ENCODE peak calls at places on chromosome 3, in five cellular contexts. F is heart left ventricle, U is body of pancreas, W is WERI-Rb-1, J is fibroblast of lung. D is an unnamed sample.

GRCh38 chr3:14289590-14290453 is 111.2 kb downstream of the LSM3 start:
- DNase-seq in F (no peak), U (no peak), W (no peak), J (peak; percentile 88), D (peak; percentile 96)

GRCh38 chr3:81279481-81280273 is 481.8 kb downstream of the GBE1 start:
- DNase-seq in F (no peak), U (no peak), W (no peak), J (no peak), D (no peak)

GRCh38 chr3:32733631-32734229 is 48.7 kb downstream of the CNOT10 start:
- DNase-seq in F (no peak), U (no peak), W (no peak), J (peak; percentile 70), D (peak; percentile 4)

GRCh38 chr3:101936419-101937331 is 87.4 kb downstream of the NFKBIZ start:
- DNase-seq in F (no peak), U (no peak), W (no peak), J (peak; percentile 95), D (peak; percentile 63)

GRCh38 chr3:110542552-110543164 is 529.0 kb upstream of the NECTIN3 start:
- DNase-seq in F (no peak), U (no peak), W (no peak), J (peak; percentile 30), D (no peak)

GRCh38 chr3:195897081-195897852 is 11.1 kb downstream of the TNK2 start:
- DNase-seq in F (no peak), U (no peak), W (no peak), J (peak; percentile 51), D (no peak)

GRCh38 chr3:179907784-179908482 is 128.8 kb downstream of the PEX5L start:
- DNase-seq in F (no peak), U (peak; percentile 63), W (no peak), J (no peak), D (no peak)

GRCh38 chr3:50341996-50342732 is 1.5 kb upstream of the RASSF1 start:
- DNase-seq in F (no peak), U (no peak), W (no peak), J (no peak), D (no peak)

GRCh38 chr3:45066109-45066801 is 40.2 kb downstream of the CLEC3B start:
- DNase-seq in F (no peak), U (no peak), W (no peak), J (no peak), D (no peak)

GRCh38 chr3:69442771-69443197 is 56.9 kb upstream of the FRMD4B start:
- DNase-seq in F (no peak), U (no peak), W (no peak), J (no peak), D (no peak)

GRCh38 chr3:102741105-102741504 is 306.3 kb downstream of the ZPLD1 start:
- DNase-seq in F (no peak), U (no peak), W (peak; percentile 30), J (no peak), D (no peak)

GRCh38 chr3:194344012-194344411 is 7.1 kb downstream of the CPN2 start:
- DNase-seq in F (peak; percentile 75), U (peak; percentile 86), W (peak; percentile 47), J (peak; percentile 63), D (no peak)

GRCh38 chr3:46725663-46726314 is 8.1 kb upstream of the PRSS50 start:
- DNase-seq in F (no peak), U (no peak), W (no peak), J (no peak), D (no peak)

GRCh38 chr3:11544413-11545181 is 99.1 kb downstream of the VGLL4 start:
- DNase-seq in F (no peak), U (no peak), W (peak; percentile 79), J (peak; percentile 62), D (no peak)

GRCh38 chr3:147298511-147298982 is 107.8 kb downstream of the ZIC4 start:
- DNase-seq in F (no peak), U (no peak), W (no peak), J (peak; percentile 99), D (peak; percentile 96)

GRCh38 chr3:126548556-126549466 is 9.9 kb downstream of the C3orf22 start:
- DNase-seq in F (peak; percentile 8), U (no peak), W (peak; percentile 4), J (no peak), D (no peak)

GRCh38 chr3:57983734-57984518 is 24.3 kb upstream of the FLNB start:
- DNase-seq in F (peak; percentile 66), U (peak; percentile 24), W (peak; percentile 26), J (peak; percentile 90), D (peak; percentile 76)

GRCh38 chr3:172126741-172127140 is 87.4 kb downstream of the FNDC3B start:
- DNase-seq in F (no peak), U (no peak), W (no peak), J (no peak), D (no peak)

DNA sequence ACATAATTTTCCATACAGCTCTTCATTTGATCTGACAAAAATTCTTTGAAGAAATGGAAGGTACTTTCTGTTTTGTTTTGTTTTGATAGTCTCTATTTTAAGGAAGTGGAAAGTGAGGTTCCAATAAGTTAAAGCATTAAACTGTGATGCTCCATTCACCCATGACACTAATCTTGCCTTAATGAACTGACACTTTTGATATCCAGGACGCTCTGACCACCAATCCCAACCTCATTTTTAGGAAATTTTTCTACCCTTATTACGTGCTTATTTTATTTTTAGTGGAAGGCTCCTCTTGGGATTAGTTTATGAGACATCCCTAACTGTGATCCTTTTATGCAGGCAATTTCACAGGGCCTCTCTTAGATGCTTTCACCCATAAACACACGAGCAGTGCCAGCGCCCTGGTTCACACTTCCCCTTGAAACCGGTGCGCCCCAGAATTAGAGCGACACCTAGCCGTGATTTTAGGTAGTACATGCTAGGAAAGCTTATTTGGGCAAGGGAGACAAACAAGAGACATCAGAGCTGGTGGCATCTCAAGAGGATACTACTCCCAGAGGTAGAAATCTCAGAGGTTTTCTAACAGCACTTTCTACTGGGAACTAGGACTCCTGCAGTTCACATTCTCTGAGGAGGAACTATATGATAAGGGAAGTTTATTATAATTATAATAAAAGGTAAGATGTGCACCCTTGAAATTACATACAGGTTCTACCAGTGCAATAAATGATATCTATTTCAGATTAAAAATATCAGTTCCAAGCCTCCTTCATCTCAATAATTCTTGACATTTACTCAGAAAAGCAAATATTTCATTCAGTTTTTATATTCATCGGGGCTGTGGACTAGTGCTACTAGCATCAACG is 173.9 kb downstream of the SLC9A9 start:
- DNase-seq in F (peak; percentile 66), U (peak; percentile 64), W (peak; percentile 73), J (peak; percentile 78), D (peak; percentile 35)
- TF ChIP-seq CTCF in F (peak; percentile 86), U (peak; percentile 80), W (peak; percentile 74), J (peak; percentile 97), D (peak; percentile 87)

GRCh38 chr3:190320594-190321362 is 1.5 kb downstream of the CLDN1 start:
- DNase-seq in F (no peak), U (no peak), W (no peak), J (no peak), D (no peak)

GRCh38 chr3:190323241-190323617 is 983 bp upstream of the CLDN1 start:
- DNase-seq in F (no peak), U (peak; percentile 24), W (no peak), J (no peak), D (no peak)

GRCh38 chr3:190322604-190323240 is 476 bp upstream of the CLDN1 start:
- DNase-seq in F (no peak), U (peak; percentile 10), W (no peak), J (peak; percentile 42), D (no peak)

GRCh38 chr3:190319660-190320059 is 2.6 kb downstream of the CLDN1 start:
- DNase-seq in F (no peak), U (peak; percentile 47), W (no peak), J (no peak), D (no peak)

GRCh38 chr3:190321789-190322603 is at the start of gene CLDN1:
- DNase-seq in F (peak; percentile 79), U (peak; percentile 92), W (peak; percentile 59), J (peak; percentile 70), D (no peak)
- H3K4me3 ChIP-seq in F (peak within 1 kb of the TSS; percentile 72), U (peak within 1 kb of the TSS; percentile 41), W (peak within 1 kb of the TSS; percentile 50), J (peak within 1 kb of the TSS; percentile 60), D (peak within 1 kb of the TSS; percentile 49)

GRCh38 chr3:24088782-24089181 is 143.7 kb downstream of the NR1D2 start:
- DNase-seq in F (no peak), U (no peak), W (peak; percentile 20), J (peak; percentile 60), D (no peak)
- TF ChIP-seq CTCF in F (no peak), U (no peak), W (peak; percentile 64), J (peak; percentile 44), D (peak; percentile 50)

GRCh38 chr3:48595526-48596121 is 495 bp upstream of the COL7A1 start:
- DNase-seq in F (no peak), U (peak; percentile 26), W (no peak), J (peak; percentile 84), D (peak; percentile 93)
- H3K4me3 ChIP-seq in F (peak overlapping the region; percentile 52), U (no peak overlapping the region), W (no peak overlapping the region), J (no peak overlapping the region), D (peak overlapping the region; percentile 56)

DNA sequence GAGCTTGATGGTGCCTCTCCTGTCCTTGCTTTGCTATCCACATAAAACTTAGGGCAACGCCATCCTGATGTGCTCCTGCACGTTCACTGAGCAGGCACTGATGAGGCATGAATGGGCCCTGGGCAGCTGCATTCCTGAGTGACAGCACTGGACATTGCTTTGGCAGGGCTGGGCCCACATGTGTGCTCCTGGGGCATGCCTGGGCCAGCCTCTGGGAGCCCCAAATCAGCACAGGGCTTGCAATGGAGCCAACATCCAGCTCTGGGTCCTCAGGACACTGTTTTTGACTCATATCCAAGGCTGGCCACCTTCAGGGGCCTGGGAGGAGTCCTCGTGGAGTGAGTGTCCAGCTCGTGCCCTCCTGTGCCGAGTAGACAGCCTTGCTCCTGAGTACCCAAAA is 5.9 kb upstream of the TKT start:
- DNase-seq in F (no peak), U (no peak), W (no peak), J (no peak), D (no peak)
- TF ChIP-seq CTCF in F (no peak), U (no peak), W (no peak), J (no peak), D (no peak)

GRCh38 chr3:116254535-116254934 is 190.8 kb downstream of the LSAMP start:
- DNase-seq in F (no peak), U (no peak), W (no peak), J (peak; percentile 73), D (no peak)

GRCh38 chr3:116253511-116253910 is 191.8 kb downstream of the LSAMP start:
- DNase-seq in F (no peak), U (no peak), W (no peak), J (no peak), D (no peak)

GRCh38 chr3:116259984-116260383 is 185.3 kb downstream of the LSAMP start:
- DNase-seq in F (no peak), U (no peak), W (no peak), J (no peak), D (no peak)

GRCh38 chr3:116260491-116260890 is 184.8 kb downstream of the LSAMP start:
- DNase-seq in F (no peak), U (no peak), W (peak; percentile 48), J (no peak), D (no peak)

DNA sequence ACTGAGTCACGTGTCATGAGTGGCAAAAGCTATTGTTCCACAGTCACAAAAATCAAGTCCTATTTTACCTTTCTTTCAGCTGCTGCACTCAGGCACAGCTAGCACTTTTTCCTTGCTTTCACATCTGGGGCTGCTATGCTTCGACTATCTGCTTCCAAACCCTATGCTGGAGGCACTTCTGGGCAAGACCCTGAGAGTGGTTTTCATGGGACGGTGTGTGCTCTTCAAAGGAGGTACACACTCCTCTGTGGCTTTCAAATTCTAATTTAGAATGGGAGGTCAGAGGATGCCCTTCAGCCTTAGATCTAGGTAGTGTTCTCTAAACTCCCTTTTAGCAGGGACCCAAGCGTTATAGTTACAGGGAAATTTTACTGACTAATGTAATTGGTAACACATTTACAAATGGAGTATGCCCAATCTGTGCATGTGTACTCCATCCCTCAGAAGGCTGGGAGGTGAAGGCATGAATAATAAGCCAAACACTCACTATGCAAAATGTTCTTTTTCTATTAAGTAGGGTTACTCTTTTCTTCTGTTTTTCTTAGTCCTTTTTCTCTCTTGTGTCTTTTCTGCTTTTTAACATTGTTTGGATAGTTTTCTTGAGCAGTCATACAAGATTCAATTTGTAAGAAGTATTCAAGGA is 188.3 kb downstream of the LSAMP start:
- DNase-seq in F (no peak), U (no peak), W (no peak), J (no peak), D (peak; percentile 15)
- H3K4me3 ChIP-seq in F (no peak overlapping the region), U (no peak overlapping the region), W (no peak overlapping the region), J (no peak overlapping the region), D (no peak overlapping the region)

D was measured in HFF-Myc.